ENCODE peak calls at places on chromosomes 13 and 19, in five cellular contexts. One of them, this sample, is unnamed.
A peak's percentile ranks its signal among the peaks of the same experiment; 100 is the strongest.

GRCh38 chr13:34867590-34867989 is 74.5 kb upstream of the NBEA start:
- DNase-seq in fibroblast of lung: peak; percentile 15
- DNase-seq in PC-3: peak; percentile 21
- DNase-seq in neural progenitor cell: no peak
- DNase-seq in IMR-90: peak; percentile 8
- DNase-seq in this sample: no peak

GRCh38 chr19:17790059-17790780 is 4.7 kb upstream of the B3GNT3 start:
- DNase-seq in fibroblast of lung: no peak
- DNase-seq in neural progenitor cell: no peak
- DNase-seq in IMR-90: no peak
- DNase-seq in PC-3: peak; percentile 58
- DNase-seq in this sample: no peak

GRCh38 chr13:19759669-19760068 is 23.1 kb downstream of the PSPC1 start:
- DNase-seq in neural progenitor cell: no peak
- DNase-seq in fibroblast of lung: no peak
- DNase-seq in PC-3: peak; percentile 28
- DNase-seq in IMR-90: peak; percentile 4
- DNase-seq in this sample: no peak

GRCh38 chr13:64078480-64078936 is 2662.9 kb upstream of the PCDH20 start:
- DNase-seq in fibroblast of lung: no peak
- DNase-seq in IMR-90: no peak
- DNase-seq in PC-3: no peak
- DNase-seq in neural progenitor cell: no peak
- DNase-seq in this sample: no peak

GRCh38 chr13:19587635-19588300 is 26.4 kb upstream of the TPTE2 start:
- DNase-seq in PC-3: peak; percentile 80
- DNase-seq in fibroblast of lung: peak; percentile 58
- DNase-seq in neural progenitor cell: no peak
- DNase-seq in IMR-90: peak; percentile 52
- DNase-seq in this sample: no peak

GRCh38 chr19:15328312-15328711 is 4.0 kb downstream of the BRD4 start:
- DNase-seq in IMR-90: no peak
- DNase-seq in neural progenitor cell: no peak
- DNase-seq in PC-3: no peak
- DNase-seq in fibroblast of lung: no peak
- DNase-seq in this sample: no peak

GRCh38 chr19:35352448-35353304 is 5.0 kb downstream of the FFAR1 start:
- DNase-seq in PC-3: peak; percentile 63
- DNase-seq in fibroblast of lung: peak; percentile 76
- DNase-seq in neural progenitor cell: peak; percentile 84
- DNase-seq in IMR-90: peak; percentile 64
- DNase-seq in this sample: peak; percentile 71

GRCh38 chr13:103287659-103288058 is 221.4 kb upstream of the SLC10A2 start:
- DNase-seq in fibroblast of lung: no peak
- DNase-seq in PC-3: peak; percentile 70
- DNase-seq in IMR-90: no peak
- DNase-seq in neural progenitor cell: no peak
- DNase-seq in this sample: no peak

GRCh38 chr13:110113284-110113764 is 193.6 kb downstream of the COL4A1 start:
- DNase-seq in IMR-90: peak; percentile 80
- DNase-seq in neural progenitor cell: no peak
- DNase-seq in fibroblast of lung: no peak
- DNase-seq in PC-3: peak; percentile 73
- DNase-seq in this sample: no peak

GRCh38 chr19:2641332-2641698 is 61.2 kb downstream of the GNG7 start:
- DNase-seq in fibroblast of lung: no peak
- DNase-seq in PC-3: no peak
- DNase-seq in neural progenitor cell: no peak
- DNase-seq in IMR-90: no peak
- DNase-seq in this sample: no peak

GRCh38 chr19:12293771-12294307 is 844 bp downstream of the ZNF44 start:
- DNase-seq in fibroblast of lung: peak; percentile 50
- DNase-seq in neural progenitor cell: peak; percentile 79
- DNase-seq in PC-3: peak; percentile 90
- DNase-seq in IMR-90: peak; percentile 46
- DNase-seq in this sample: peak; percentile 39

GRCh38 chr13:31204592-31204991 is 4.8 kb downstream of the B3GLCT start:
- DNase-seq in fibroblast of lung: peak; percentile 44
- DNase-seq in neural progenitor cell: no peak
- DNase-seq in PC-3: peak; percentile 68
- DNase-seq in IMR-90: peak; percentile 60
- DNase-seq in this sample: no peak

GRCh38 chr13:102091231-102091630 is 310.6 kb downstream of the FGF14 start:
- DNase-seq in PC-3: peak; percentile 7
- DNase-seq in fibroblast of lung: no peak
- DNase-seq in neural progenitor cell: peak; percentile 72
- DNase-seq in IMR-90: no peak
- DNase-seq in this sample: no peak

GRCh38 chr19:16627194-16627927 is 643 bp downstream of the MED26 start:
- DNase-seq in PC-3: no peak
- DNase-seq in neural progenitor cell: peak; percentile 52
- DNase-seq in IMR-90: no peak
- DNase-seq in fibroblast of lung: peak; percentile 3
- DNase-seq in this sample: peak; percentile 17

GRCh38 chr13:102856603-102857002 is 10.8 kb downstream of the ERCC5 start:
- DNase-seq in PC-3: no peak
- DNase-seq in IMR-90: no peak
- DNase-seq in fibroblast of lung: no peak
- DNase-seq in neural progenitor cell: no peak
- DNase-seq in this sample: no peak

GRCh38 chr13:93368296-93368695 is 141.7 kb downstream of the GPC6 start:
- DNase-seq in neural progenitor cell: no peak
- DNase-seq in PC-3: no peak
- DNase-seq in fibroblast of lung: no peak
- DNase-seq in IMR-90: no peak
- DNase-seq in this sample: no peak

GRCh38 chr19:16095071-16095571 is 16.6 kb upstream of the RAB8A start:
- DNase-seq in neural progenitor cell: no peak
- DNase-seq in fibroblast of lung: no peak
- DNase-seq in IMR-90: no peak
- DNase-seq in PC-3: no peak
- DNase-seq in this sample: no peak

GRCh38 chr13:106446011-106446410 is 89.5 kb downstream of the EFNB2 start:
- DNase-seq in PC-3: peak; percentile 22
- DNase-seq in IMR-90: peak; percentile 65
- DNase-seq in fibroblast of lung: no peak
- DNase-seq in neural progenitor cell: peak; percentile 30
- DNase-seq in this sample: no peak

GRCh38 chr19:15453091-15453498 is 3.3 kb upstream of the WIZ start:
- DNase-seq in PC-3: no peak
- DNase-seq in fibroblast of lung: no peak
- DNase-seq in IMR-90: no peak
- DNase-seq in neural progenitor cell: peak; percentile 64
- DNase-seq in this sample: no peak

GRCh38 chr13:46288570-46289259 is 77.0 kb downstream of the LRRC63 start:
- DNase-seq in fibroblast of lung: peak; percentile 64
- DNase-seq in PC-3: peak; percentile 66
- DNase-seq in neural progenitor cell: peak; percentile 68
- DNase-seq in IMR-90: peak; percentile 22
- DNase-seq in this sample: peak; percentile 24

GRCh38 chr19:36796714-36796999 is 24.1 kb upstream of the ZNF850 start:
- DNase-seq in fibroblast of lung: no peak
- DNase-seq in PC-3: no peak
- DNase-seq in neural progenitor cell: no peak
- DNase-seq in IMR-90: no peak
- DNase-seq in this sample: no peak

GRCh38 chr19:10602330-10603083 is 15.4 kb upstream of the AP1M2 start:
- DNase-seq in fibroblast of lung: peak; percentile 58
- DNase-seq in PC-3: peak; percentile 81
- DNase-seq in neural progenitor cell: peak; percentile 95
- DNase-seq in IMR-90: peak; percentile 48
- DNase-seq in this sample: peak; percentile 81

GRCh38 chr19:41927810-41928192 is 448 bp downstream of the ERFL start:
- DNase-seq in IMR-90: no peak
- DNase-seq in PC-3: no peak
- DNase-seq in neural progenitor cell: peak; percentile 64
- DNase-seq in fibroblast of lung: no peak
- DNase-seq in this sample: no peak

GRCh38 chr13:28161370-28161769 is 23.0 kb downstream of the PAN3 start:
- DNase-seq in fibroblast of lung: no peak
- DNase-seq in PC-3: no peak
- DNase-seq in IMR-90: peak; percentile 36
- DNase-seq in neural progenitor cell: peak; percentile 59
- DNase-seq in this sample: no peak

GRCh38 chr19:33606556-33606955 is 15.2 kb upstream of the CHST8 start:
- DNase-seq in IMR-90: no peak
- DNase-seq in fibroblast of lung: no peak
- DNase-seq in neural progenitor cell: no peak
- DNase-seq in PC-3: no peak
- DNase-seq in this sample: no peak

GRCh38 chr13:49407936-49408335 is 35.9 kb downstream of the CAB39L start:
- DNase-seq in IMR-90: no peak
- DNase-seq in neural progenitor cell: no peak
- DNase-seq in PC-3: no peak
- DNase-seq in fibroblast of lung: no peak
- DNase-seq in this sample: no peak

GRCh38 chr19:50695251-50696064 is 24.1 kb downstream of the SHANK1 start:
- DNase-seq in neural progenitor cell: peak; percentile 85
- DNase-seq in fibroblast of lung: no peak
- DNase-seq in IMR-90: no peak
- DNase-seq in PC-3: no peak
- DNase-seq in this sample: peak; percentile 56

GRCh38 chr19:19061491-19061890 is 2.3 kb upstream of the SLC25A42 start:
- DNase-seq in IMR-90: no peak
- DNase-seq in PC-3: no peak
- DNase-seq in fibroblast of lung: no peak
- DNase-seq in neural progenitor cell: no peak
- DNase-seq in this sample: no peak

DNA sequence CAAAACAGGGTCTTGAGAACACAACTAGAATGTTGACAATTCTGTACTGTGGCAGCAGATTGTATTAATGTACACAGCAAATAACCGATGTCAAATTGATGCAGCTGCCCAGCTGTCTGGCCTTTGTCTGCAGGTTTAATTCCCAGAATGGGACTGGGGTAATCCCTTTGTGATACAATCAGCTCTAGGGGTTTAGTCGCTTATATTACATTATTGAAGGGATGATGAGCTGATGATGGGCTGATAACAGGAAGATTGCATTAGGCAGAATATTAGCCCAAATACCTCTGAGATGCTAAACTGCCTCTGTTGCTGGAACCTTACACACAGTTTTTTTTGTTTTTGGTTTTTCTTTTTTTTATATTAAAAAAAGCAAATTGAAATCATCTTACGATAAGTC is 265.0 kb downstream of the RBM26 start:
- DNase-seq in PC-3: no peak
- DNase-seq in neural progenitor cell: peak; percentile 30
- DNase-seq in IMR-90: no peak
- DNase-seq in fibroblast of lung: no peak
- DNase-seq in this sample: no peak
- H3K4me2 ChIP-seq in PC-3: no peak overlapping the region
- H3K4me2 ChIP-seq in neural progenitor cell: peak overlapping the region; percentile 5
- H3K4me2 ChIP-seq in IMR-90: no peak overlapping the region
- H3K4me2 ChIP-seq in fibroblast of lung: no peak overlapping the region
- H3K4me2 ChIP-seq in this sample: no peak overlapping the region

DNA sequence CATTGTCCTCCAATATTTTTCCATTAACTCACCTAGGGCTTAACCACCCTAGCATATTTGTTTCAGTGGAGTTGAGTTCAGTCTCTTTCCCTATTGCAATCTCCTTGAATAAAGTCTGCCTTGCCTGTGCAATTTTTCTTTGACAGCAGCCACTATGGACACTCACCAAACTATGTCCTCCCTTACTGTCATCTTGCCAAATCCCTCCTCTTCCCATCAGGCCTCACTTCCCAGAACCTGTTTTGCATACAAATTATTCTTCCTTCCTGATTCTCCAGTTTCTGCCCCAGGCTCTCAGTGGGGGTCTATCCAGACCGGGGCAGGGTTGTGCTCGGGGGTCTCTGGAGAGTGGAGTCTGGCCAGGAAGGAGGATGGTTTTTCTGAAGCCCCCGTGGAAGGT is 2.2 kb upstream of the LYPD5 start:
- DNase-seq in neural progenitor cell: no peak
- DNase-seq in fibroblast of lung: no peak
- DNase-seq in IMR-90: no peak
- DNase-seq in PC-3: no peak
- DNase-seq in this sample: no peak
- H3K4me2 ChIP-seq in neural progenitor cell: no peak overlapping the region
- H3K4me2 ChIP-seq in fibroblast of lung: no peak overlapping the region
- H3K4me2 ChIP-seq in IMR-90: no peak overlapping the region
- H3K4me2 ChIP-seq in PC-3: no peak overlapping the region
- H3K4me2 ChIP-seq in this sample: no peak overlapping the region

DNA sequence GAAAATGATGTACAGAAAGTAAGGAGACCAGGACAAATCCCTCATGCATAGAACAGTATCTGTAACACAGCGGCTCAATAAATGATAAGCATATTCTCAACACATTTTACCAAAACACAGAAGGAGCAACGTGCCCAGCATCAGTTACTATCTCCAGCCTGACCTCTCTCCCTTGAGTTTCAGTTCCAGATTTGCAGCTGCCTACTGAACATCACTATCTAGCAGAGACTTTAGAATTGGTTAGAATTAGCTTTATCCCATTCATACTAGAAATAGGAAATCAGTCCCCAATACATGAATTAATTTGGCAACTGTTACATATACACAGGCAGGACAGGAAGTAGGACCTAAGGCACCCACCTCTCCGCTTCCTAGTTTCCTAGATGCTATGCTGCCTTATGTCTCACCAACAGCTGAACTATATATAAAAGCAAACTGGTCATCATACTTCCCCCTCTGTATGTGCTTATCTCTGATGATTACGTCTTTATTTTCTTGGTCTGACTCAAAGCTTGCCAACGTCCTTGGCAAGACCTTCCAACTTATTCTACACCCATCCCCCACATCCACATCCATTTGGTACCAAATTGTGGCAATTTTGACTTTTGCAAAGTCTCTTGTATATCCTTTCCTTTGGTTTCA is 61.1 kb downstream of the SACS start:
- DNase-seq in PC-3: peak; percentile 14
- DNase-seq in fibroblast of lung: peak; percentile 73
- DNase-seq in neural progenitor cell: no peak
- DNase-seq in IMR-90: peak; percentile 87
- DNase-seq in this sample: no peak
- H3K4me2 ChIP-seq in PC-3: peak overlapping the region; percentile 90
- H3K4me2 ChIP-seq in fibroblast of lung: peak overlapping the region; percentile 53
- H3K4me2 ChIP-seq in neural progenitor cell: no peak overlapping the region
- H3K4me2 ChIP-seq in IMR-90: peak overlapping the region; percentile 95
- H3K4me2 ChIP-seq in this sample: no peak overlapping the region

DNA sequence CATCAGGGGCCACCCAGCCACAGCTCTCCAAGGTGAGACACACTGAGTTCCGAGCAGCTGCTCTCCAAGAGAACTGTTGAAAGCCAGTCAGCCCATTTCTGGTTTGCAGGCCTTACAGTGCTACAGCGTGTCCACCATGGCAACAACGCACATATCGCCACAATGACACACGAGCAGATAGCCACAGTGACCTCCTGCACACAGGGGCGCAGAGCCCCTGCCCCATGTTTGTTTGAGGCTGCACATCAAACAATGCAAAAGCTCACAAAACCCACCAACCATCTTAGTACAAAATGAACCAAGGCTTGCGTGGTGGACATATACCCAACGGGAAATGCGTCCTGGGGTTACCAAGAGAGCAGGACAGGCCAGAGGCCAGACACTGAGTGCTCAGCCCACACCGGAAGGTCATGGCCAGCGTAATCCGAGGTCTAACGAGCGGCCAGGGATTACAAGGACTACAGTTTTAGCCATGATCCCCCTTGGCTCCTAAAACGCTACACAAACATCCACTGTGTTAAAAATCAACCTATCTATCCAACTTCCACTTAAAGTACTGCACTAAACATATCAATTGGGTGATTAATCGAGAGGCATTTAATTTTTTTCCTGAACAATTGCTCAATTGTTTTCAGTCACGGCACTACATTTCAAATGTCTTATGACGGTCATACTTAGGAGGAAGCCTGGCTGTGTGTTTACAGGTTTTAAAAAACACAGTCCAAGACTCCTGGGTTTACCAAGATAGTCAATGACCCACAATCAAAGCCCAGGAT is 56.0 kb downstream of the STK24 start:
- DNase-seq in PC-3: no peak
- DNase-seq in IMR-90: no peak
- DNase-seq in fibroblast of lung: no peak
- DNase-seq in neural progenitor cell: no peak
- DNase-seq in this sample: no peak
- H3K4me2 ChIP-seq in PC-3: no peak overlapping the region
- H3K4me2 ChIP-seq in IMR-90: no peak overlapping the region
- H3K4me2 ChIP-seq in fibroblast of lung: no peak overlapping the region
- H3K4me2 ChIP-seq in neural progenitor cell: no peak overlapping the region
- H3K4me2 ChIP-seq in this sample: no peak overlapping the region